ENCODE peak calls at places on chromosomes 2 and 18, in ten cellular contexts. Q, R, O, A, E, U, L, J, V and F are unnamed samples.

GRCh38 chr2:95271381-95271971 is 2.8 kb upstream of the PROM2 start:
- DNase-seq in Q (no peak), R (no peak), O (no peak), A (peak; percentile 32), E (no peak), U (peak; percentile 5), L (peak; percentile 1), J (no peak), V (peak; percentile 11), F (no peak)

GRCh38 chr2:12819098-12819465 is 102.3 kb downstream of the TRIB2 start:
- DNase-seq in Q (peak; percentile 99), R (no peak), O (no peak), A (peak; percentile 96), E (no peak), U (peak; percentile 82), L (peak; percentile 85), J (peak; percentile 99), V (peak; percentile 75), F (peak; percentile 97)

GRCh38 chr18:42274488-42275137 is 319.6 kb downstream of the PIK3C3 start:
- DNase-seq in Q (peak; percentile 35), R (no peak), O (no peak), A (no peak), E (peak; percentile 23), U (no peak), L (no peak), J (no peak), V (no peak), F (no peak)

GRCh38 chr2:134178109-134178877 is 75.6 kb upstream of the MGAT5 start:
- DNase-seq in Q (no peak), R (no peak), O (no peak), A (no peak), E (no peak), U (no peak), L (no peak), J (no peak), V (no peak), F (no peak)

GRCh38 chr18:45353530-45353929 is 261.7 kb upstream of the SLC14A2 start:
- DNase-seq in Q (peak; percentile 17), R (no peak), O (no peak), A (no peak), E (no peak), U (no peak), L (no peak), J (no peak), V (no peak), F (no peak)

GRCh38 chr18:9506046-9506792 is 30.9 kb downstream of the RALBP1 start:
- DNase-seq in Q (no peak), R (no peak), O (no peak), A (no peak), E (peak; percentile 2), U (no peak), L (peak; percentile 26), J (no peak), V (no peak), F (no peak)

GRCh38 chr2:70981421-70981820 is 3.0 kb downstream of the ANKRD53 start:
- DNase-seq in Q (no peak), R (no peak), O (no peak), A (no peak), E (no peak), U (no peak), L (no peak), J (no peak), V (no peak), F (no peak)

GRCh38 chr2:17375262-17375661 is 143.0 kb downstream of the RAD51AP2 start:
- DNase-seq in Q (no peak), R (no peak), O (no peak), A (no peak), E (no peak), U (no peak), L (peak; percentile 13), J (no peak), V (no peak), F (no peak)

GRCh38 chr2:237818066-237818473 is 19.5 kb downstream of the RBM44 start:
- DNase-seq in Q (peak; percentile 83), R (no peak), O (no peak), A (no peak), E (no peak), U (no peak), L (no peak), J (peak; percentile 75), V (no peak), F (peak; percentile 72)

GRCh38 chr18:4453712-4454547 is 1.2 kb downstream of the DLGAP1 start:
- DNase-seq in Q (no peak), R (no peak), O (peak; percentile 51), A (no peak), E (peak; percentile 76), U (no peak), L (no peak), J (no peak), V (no peak), F (no peak)

GRCh38 chr18:79791141-79791972 is 6.4 kb upstream of the KCNG2 start:
- DNase-seq in Q (peak; percentile 98), R (no peak), O (peak; percentile 62), A (peak; percentile 81), E (no peak), U (no peak), L (peak; percentile 81), J (peak; percentile 99), V (no peak), F (peak; percentile 96)

GRCh38 chr2:105926960-105927678 is 182.4 kb downstream of the NCK2 start:
- DNase-seq in Q (no peak), R (no peak), O (no peak), A (no peak), E (no peak), U (no peak), L (peak; percentile 45), J (no peak), V (peak; percentile 79), F (no peak)

GRCh38 chr2:186256540-186256939 is 229.5 kb upstream of the ZC3H15 start:
- DNase-seq in Q (peak; percentile 61), R (no peak), O (no peak), A (no peak), E (peak; percentile 42), U (no peak), L (no peak), J (peak; percentile 8), V (no peak), F (no peak)

GRCh38 chr18:68428026-68428425 is 286.9 kb downstream of the TMX3 start:
- DNase-seq in Q (peak; percentile 94), R (no peak), O (no peak), A (no peak), E (no peak), U (no peak), L (no peak), J (peak; percentile 63), V (no peak), F (peak; percentile 67)

GRCh38 chr18:51614033-51614432 is 416.6 kb upstream of the MEX3C start:
- DNase-seq in Q (peak; percentile 1), R (no peak), O (no peak), A (no peak), E (no peak), U (no peak), L (peak; percentile 35), J (no peak), V (no peak), F (no peak)

GRCh38 chr2:42077343-42077742 is 29.5 kb downstream of the PKDCC start:
- DNase-seq in Q (no peak), R (no peak), O (no peak), A (no peak), E (peak; percentile 38), U (no peak), L (no peak), J (no peak), V (no peak), F (no peak)
- TF ChIP-seq CTCF in Q (peak; percentile 24), R (no peak), O (no peak), A (peak; percentile 54), E (peak; percentile 42), U (no peak), L (no peak), J (peak; percentile 30), V (no peak), F (peak; percentile 18)

DNA sequence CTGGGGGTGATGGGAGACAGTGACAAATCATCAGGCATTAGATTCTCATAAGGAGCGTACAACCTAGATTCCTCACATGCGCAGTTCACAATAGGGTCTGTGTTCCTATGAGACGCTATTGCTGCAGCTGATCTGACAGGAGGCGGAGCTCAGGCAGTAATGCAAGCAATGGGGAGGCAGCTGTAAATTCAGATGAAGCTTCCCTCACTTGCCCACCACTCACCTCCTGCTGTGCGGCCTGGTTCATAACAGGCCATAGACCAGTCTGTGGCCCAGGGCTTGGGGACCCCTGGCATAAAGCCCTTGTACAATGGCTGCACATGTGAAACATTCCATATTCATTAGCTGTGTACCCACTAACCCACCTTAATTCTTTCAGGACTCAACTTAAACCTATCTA is 18.0 kb downstream of the NMUR1 start:
- DNase-seq in Q (no peak), R (no peak), O (no peak), A (peak; percentile 54), E (no peak), U (no peak), L (no peak), J (no peak), V (no peak), F (no peak)
- H3K4me3 ChIP-seq in Q (no peak overlapping the region), R (no peak overlapping the region), O (no peak overlapping the region), A (no peak overlapping the region), E (no peak overlapping the region), U (no peak overlapping the region), L (no peak overlapping the region), J (no peak overlapping the region), V (no peak overlapping the region), F (no peak overlapping the region)

GRCh38 chr2:46555011-46555410 is 75.6 kb downstream of the TMEM247 start:
- DNase-seq in Q (no peak), R (no peak), O (no peak), A (no peak), E (peak; percentile 51), U (no peak), L (no peak), J (no peak), V (no peak), F (no peak)
- TF ChIP-seq CTCF in Q (peak; percentile 42), R (peak; percentile 75), O (no peak), A (peak; percentile 35), E (peak; percentile 69), U (no peak), L (no peak), J (peak; percentile 41), V (peak; percentile 17), F (peak; percentile 38)

GRCh38 chr2:69933839-69934613 is 19.1 kb downstream of the MXD1 start:
- DNase-seq in Q (peak; percentile 86), R (no peak), O (no peak), A (peak; percentile 77), E (no peak), U (no peak), L (peak; percentile 47), J (peak; percentile 73), V (no peak), F (peak; percentile 53)
- H3K4me3 ChIP-seq in Q (no peak overlapping the region), R (no peak overlapping the region), O (no peak overlapping the region), A (no peak overlapping the region), E (no peak overlapping the region), U (no peak overlapping the region), L (no peak overlapping the region), J (peak overlapping the region; percentile 5), V (no peak overlapping the region), F (no peak overlapping the region)

DNA sequence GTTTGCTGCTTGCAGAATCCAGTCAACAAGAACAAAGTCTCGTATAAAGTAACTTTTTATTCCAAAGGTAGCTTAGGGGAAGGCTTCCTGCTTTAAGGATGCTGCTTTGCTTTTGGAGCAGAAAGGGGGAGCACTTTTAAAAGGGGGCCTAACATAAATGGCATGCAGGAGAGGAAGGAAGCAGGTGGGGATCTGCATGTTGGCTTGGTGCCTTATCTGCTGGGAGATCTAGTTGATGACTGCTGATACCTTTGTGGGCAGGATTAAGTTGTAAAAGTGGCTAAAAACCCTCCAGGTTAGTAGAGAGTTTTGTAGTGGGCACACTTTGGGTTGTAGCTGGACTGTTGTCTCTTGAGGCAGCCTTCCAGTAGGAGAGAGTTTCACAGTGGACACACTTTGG is 22.5 kb downstream of the UBR3 start:
- DNase-seq in Q (no peak), R (no peak), O (no peak), A (no peak), E (no peak), U (no peak), L (no peak), J (no peak), V (no peak), F (no peak)
- TF ChIP-seq CTCF in Q (no peak), R (no peak), O (no peak), A (no peak), E (no peak), U (no peak), L (no peak), J (no peak), V (no peak), F (no peak)